ENCODE peak calls at places on chromosomes 5 and 9, in seven cellular contexts. One of them, this sample, is unnamed.

GRCh38 chr9:72210522-72210921 is 61.3 kb downstream of the GDA start:
- DNase-seq in CD4-positive, alpha-beta T cell: no peak
- DNase-seq in upper lobe of right lung: no peak
- DNase-seq in uterus: no peak
- DNase-seq in NCI-H510A treated with DMSO at 0.1 percent for 48 hours: peak
- DNase-seq in T-helper 2 cell: no peak
- DNase-seq in activated T-helper 9 cell treated with anti-CD3 and anti-CD28 coated beads, Interleukin-2, amount 50 U/mL, for 16 hours: no peak
- DNase-seq in this sample: no peak

GRCh38 chr5:151213803-151214613 is 9.9 kb downstream of the CCDC69 start:
- DNase-seq in CD4-positive, alpha-beta T cell: peak
- DNase-seq in upper lobe of right lung: peak
- DNase-seq in uterus: peak
- DNase-seq in NCI-H510A treated with DMSO at 0.1 percent for 48 hours: no peak
- DNase-seq in T-helper 2 cell: peak
- DNase-seq in activated T-helper 9 cell treated with anti-CD3 and anti-CD28 coated beads, Interleukin-2, amount 50 U/mL, for 16 hours: peak
- DNase-seq in this sample: no peak

GRCh38 chr5:55868846-55869245 is 17.7 kb downstream of the IL31RA start:
- DNase-seq in CD4-positive, alpha-beta T cell: no peak
- DNase-seq in upper lobe of right lung: no peak
- DNase-seq in uterus: no peak
- DNase-seq in NCI-H510A treated with DMSO at 0.1 percent for 48 hours: no peak
- DNase-seq in T-helper 2 cell: peak
- DNase-seq in activated T-helper 9 cell treated with anti-CD3 and anti-CD28 coated beads, Interleukin-2, amount 50 U/mL, for 16 hours: no peak
- DNase-seq in this sample: no peak

GRCh38 chr5:84088996-84089395 is 295.7 kb downstream of the EDIL3 start:
- DNase-seq in CD4-positive, alpha-beta T cell: no peak
- DNase-seq in upper lobe of right lung: no peak
- DNase-seq in uterus: no peak
- DNase-seq in NCI-H510A treated with DMSO at 0.1 percent for 48 hours: no peak
- DNase-seq in T-helper 2 cell: no peak
- DNase-seq in activated T-helper 9 cell treated with anti-CD3 and anti-CD28 coated beads, Interleukin-2, amount 50 U/mL, for 16 hours: no peak
- DNase-seq in this sample: no peak

GRCh38 chr9:93684161-93684765 is 107.9 kb downstream of the PHF2 start:
- DNase-seq in CD4-positive, alpha-beta T cell: peak
- DNase-seq in upper lobe of right lung: peak
- DNase-seq in uterus: no peak
- DNase-seq in NCI-H510A treated with DMSO at 0.1 percent for 48 hours: no peak
- DNase-seq in T-helper 2 cell: no peak
- DNase-seq in activated T-helper 9 cell treated with anti-CD3 and anti-CD28 coated beads, Interleukin-2, amount 50 U/mL, for 16 hours: no peak
- DNase-seq in this sample: peak

GRCh38 chr5:155628346-155628745 is 614.8 kb downstream of the KIF4B start:
- DNase-seq in CD4-positive, alpha-beta T cell: no peak
- DNase-seq in upper lobe of right lung: no peak
- DNase-seq in uterus: no peak
- DNase-seq in NCI-H510A treated with DMSO at 0.1 percent for 48 hours: no peak
- DNase-seq in T-helper 2 cell: no peak
- DNase-seq in activated T-helper 9 cell treated with anti-CD3 and anti-CD28 coated beads, Interleukin-2, amount 50 U/mL, for 16 hours: no peak
- DNase-seq in this sample: no peak

GRCh38 chr9:70080481-70081119 is 37.0 kb downstream of the MAMDC2 start:
- DNase-seq in CD4-positive, alpha-beta T cell: no peak
- DNase-seq in upper lobe of right lung: no peak
- DNase-seq in uterus: peak
- DNase-seq in NCI-H510A treated with DMSO at 0.1 percent for 48 hours: peak
- DNase-seq in T-helper 2 cell: no peak
- DNase-seq in activated T-helper 9 cell treated with anti-CD3 and anti-CD28 coated beads, Interleukin-2, amount 50 U/mL, for 16 hours: no peak
- DNase-seq in this sample: no peak

GRCh38 chr5:159826351-159827222 is 89.7 kb upstream of the ADRA1B start:
- DNase-seq in CD4-positive, alpha-beta T cell: no peak
- DNase-seq in upper lobe of right lung: peak
- DNase-seq in uterus: no peak
- DNase-seq in NCI-H510A treated with DMSO at 0.1 percent for 48 hours: peak
- DNase-seq in T-helper 2 cell: no peak
- DNase-seq in activated T-helper 9 cell treated with anti-CD3 and anti-CD28 coated beads, Interleukin-2, amount 50 U/mL, for 16 hours: no peak
- DNase-seq in this sample: no peak

GRCh38 chr9:110112792-110113191 is 95.2 kb downstream of the C9orf152 start:
- DNase-seq in CD4-positive, alpha-beta T cell: no peak
- DNase-seq in upper lobe of right lung: no peak
- DNase-seq in uterus: no peak
- DNase-seq in NCI-H510A treated with DMSO at 0.1 percent for 48 hours: no peak
- DNase-seq in T-helper 2 cell: no peak
- DNase-seq in activated T-helper 9 cell treated with anti-CD3 and anti-CD28 coated beads, Interleukin-2, amount 50 U/mL, for 16 hours: no peak
- DNase-seq in this sample: no peak

GRCh38 chr9:105146677-105147076 is 97.8 kb upstream of the SLC44A1 start:
- DNase-seq in CD4-positive, alpha-beta T cell: no peak
- DNase-seq in upper lobe of right lung: no peak
- DNase-seq in uterus: no peak
- DNase-seq in NCI-H510A treated with DMSO at 0.1 percent for 48 hours: no peak
- DNase-seq in T-helper 2 cell: no peak
- DNase-seq in activated T-helper 9 cell treated with anti-CD3 and anti-CD28 coated beads, Interleukin-2, amount 50 U/mL, for 16 hours: no peak
- DNase-seq in this sample: no peak

GRCh38 chr5:93894471-93895354 is 153.3 kb upstream of the POU5F2 start:
- DNase-seq in CD4-positive, alpha-beta T cell: no peak
- DNase-seq in upper lobe of right lung: no peak
- DNase-seq in uterus: no peak
- DNase-seq in NCI-H510A treated with DMSO at 0.1 percent for 48 hours: peak
- DNase-seq in T-helper 2 cell: no peak
- DNase-seq in activated T-helper 9 cell treated with anti-CD3 and anti-CD28 coated beads, Interleukin-2, amount 50 U/mL, for 16 hours: no peak
- DNase-seq in this sample: no peak

GRCh38 chr9:34459941-34460340 is 1.3 kb downstream of the DNAI1 start:
- DNase-seq in CD4-positive, alpha-beta T cell: no peak
- DNase-seq in upper lobe of right lung: no peak
- DNase-seq in uterus: no peak
- DNase-seq in NCI-H510A treated with DMSO at 0.1 percent for 48 hours: no peak
- DNase-seq in T-helper 2 cell: no peak
- DNase-seq in activated T-helper 9 cell treated with anti-CD3 and anti-CD28 coated beads, Interleukin-2, amount 50 U/mL, for 16 hours: no peak
- DNase-seq in this sample: no peak

GRCh38 chr5:93658044-93658443 is 75.0 kb downstream of the NR2F1 start:
- DNase-seq in CD4-positive, alpha-beta T cell: no peak
- DNase-seq in upper lobe of right lung: no peak
- DNase-seq in uterus: no peak
- DNase-seq in NCI-H510A treated with DMSO at 0.1 percent for 48 hours: no peak
- DNase-seq in T-helper 2 cell: no peak
- DNase-seq in activated T-helper 9 cell treated with anti-CD3 and anti-CD28 coated beads, Interleukin-2, amount 50 U/mL, for 16 hours: no peak
- DNase-seq in this sample: no peak

GRCh38 chr5:139985733-139986132 is 57.4 kb downstream of the NRG2 start:
- DNase-seq in CD4-positive, alpha-beta T cell: no peak
- DNase-seq in upper lobe of right lung: no peak
- DNase-seq in uterus: no peak
- DNase-seq in NCI-H510A treated with DMSO at 0.1 percent for 48 hours: no peak
- DNase-seq in T-helper 2 cell: no peak
- DNase-seq in activated T-helper 9 cell treated with anti-CD3 and anti-CD28 coated beads, Interleukin-2, amount 50 U/mL, for 16 hours: no peak
- DNase-seq in this sample: no peak

GRCh38 chr9:8868632-8869031 is 1069.1 kb upstream of the DMAC1 start:
- DNase-seq in CD4-positive, alpha-beta T cell: no peak
- DNase-seq in upper lobe of right lung: no peak
- DNase-seq in uterus: no peak
- DNase-seq in NCI-H510A treated with DMSO at 0.1 percent for 48 hours: no peak
- DNase-seq in T-helper 2 cell: no peak
- DNase-seq in activated T-helper 9 cell treated with anti-CD3 and anti-CD28 coated beads, Interleukin-2, amount 50 U/mL, for 16 hours: no peak
- DNase-seq in this sample: no peak